ENCODE peak calls at places on chromosomes 1 and 21, in five cellular contexts. One of them, this sample, is unnamed.

GRCh38 chr1:110211503-110212164 is 1.5 kb downstream of the KCNC4 start:
- DNase-seq in sigmoid colon: no peak
- DNase-seq in GM12878: no peak
- DNase-seq in ovary: peak; percentile 44
- DNase-seq in transverse colon: no peak
- DNase-seq in this sample: no peak

GRCh38 chr1:224432672-224433040 is 1.9 kb downstream of the WDR26 start:
- DNase-seq in sigmoid colon: no peak
- DNase-seq in GM12878: no peak
- DNase-seq in ovary: no peak
- DNase-seq in transverse colon: no peak
- DNase-seq in this sample: no peak

GRCh38 chr1:101203812-101204540 is 32.8 kb upstream of the S1PR1 start:
- DNase-seq in sigmoid colon: no peak
- DNase-seq in GM12878: no peak
- DNase-seq in ovary: no peak
- DNase-seq in transverse colon: no peak
- DNase-seq in this sample: no peak

GRCh38 chr1:15682886-15683410 is 1.2 kb upstream of the PLEKHM2 start:
- DNase-seq in sigmoid colon: no peak
- DNase-seq in GM12878: no peak
- DNase-seq in ovary: no peak
- DNase-seq in transverse colon: no peak
- DNase-seq in this sample: no peak

GRCh38 chr1:160863422-160864131 is 890 bp upstream of the CD244 start:
- DNase-seq in sigmoid colon: no peak
- DNase-seq in GM12878: no peak
- DNase-seq in ovary: no peak
- DNase-seq in transverse colon: no peak
- DNase-seq in this sample: no peak

GRCh38 chr1:189706594-189706993 is 771.1 kb downstream of the BRINP3 start:
- DNase-seq in sigmoid colon: no peak
- DNase-seq in GM12878: no peak
- DNase-seq in ovary: no peak
- DNase-seq in transverse colon: no peak
- DNase-seq in this sample: no peak

GRCh38 chr1:108569097-108569728 is 9.3 kb downstream of the EEIG2 start:
- DNase-seq in sigmoid colon: no peak
- DNase-seq in GM12878: no peak
- DNase-seq in ovary: no peak
- DNase-seq in transverse colon: no peak
- DNase-seq in this sample: no peak

GRCh38 chr21:44416193-44416592 is 39.1 kb upstream of the LRRC3 start:
- DNase-seq in sigmoid colon: peak; percentile 19
- DNase-seq in GM12878: no peak
- DNase-seq in ovary: peak; percentile 13
- DNase-seq in transverse colon: no peak
- DNase-seq in this sample: no peak

GRCh38 chr21:41812679-41813078 is 45.8 kb upstream of the RIPK4 start:
- DNase-seq in sigmoid colon: no peak
- DNase-seq in GM12878: no peak
- DNase-seq in ovary: no peak
- DNase-seq in transverse colon: no peak
- DNase-seq in this sample: no peak

GRCh38 chr21:38241029-38241740 is 15.6 kb upstream of the KCNJ15 start:
- DNase-seq in sigmoid colon: no peak
- DNase-seq in GM12878: no peak
- DNase-seq in ovary: no peak
- DNase-seq in transverse colon: no peak
- DNase-seq in this sample: no peak

GRCh38 chr1:221458430-221459156 is 283.3 kb downstream of the DUSP10 start:
- DNase-seq in sigmoid colon: no peak
- DNase-seq in GM12878: no peak
- DNase-seq in ovary: no peak
- DNase-seq in transverse colon: no peak
- DNase-seq in this sample: no peak

GRCh38 chr1:226826479-226827245 is 43.8 kb upstream of the PSEN2 start:
- DNase-seq in sigmoid colon: no peak
- DNase-seq in GM12878: no peak
- DNase-seq in ovary: no peak
- DNase-seq in transverse colon: no peak
- DNase-seq in this sample: no peak

GRCh38 chr1:93666613-93667384 is 14.8 kb downstream of the BCAR3 start:
- DNase-seq in sigmoid colon: peak; percentile 89
- DNase-seq in GM12878: no peak
- DNase-seq in ovary: no peak
- DNase-seq in transverse colon: no peak
- DNase-seq in this sample: no peak

GRCh38 chr1:68116643-68117235 is 66.3 kb upstream of the DIRAS3 start:
- DNase-seq in sigmoid colon: no peak
- DNase-seq in GM12878: no peak
- DNase-seq in ovary: no peak
- DNase-seq in transverse colon: peak; percentile 52
- DNase-seq in this sample: no peak

GRCh38 chr1:100387644-100388350 is 35.5 kb downstream of the CDC14A start:
- DNase-seq in sigmoid colon: no peak
- DNase-seq in GM12878: no peak
- DNase-seq in ovary: no peak
- DNase-seq in transverse colon: no peak
- DNase-seq in this sample: no peak

GRCh38 chr1:37949524-37950152 is 2.8 kb upstream of the INPP5B start:
- DNase-seq in sigmoid colon: peak; percentile 56
- DNase-seq in GM12878: no peak
- DNase-seq in ovary: no peak
- DNase-seq in transverse colon: no peak
- DNase-seq in this sample: no peak

GRCh38 chr1:174040387-174040786 is 18.2 kb upstream of the RC3H1 start:
- DNase-seq in sigmoid colon: no peak
- DNase-seq in GM12878: no peak
- DNase-seq in ovary: no peak
- DNase-seq in transverse colon: no peak
- DNase-seq in this sample: no peak

GRCh38 chr1:20102875-20103274 is 16.5 kb downstream of the PLA2G2D start:
- DNase-seq in sigmoid colon: no peak
- DNase-seq in GM12878: no peak
- DNase-seq in ovary: no peak
- DNase-seq in transverse colon: no peak
- DNase-seq in this sample: no peak

GRCh38 chr1:201740086-201740541 is 88.8 kb upstream of the IPO9 start:
- DNase-seq in sigmoid colon: no peak
- DNase-seq in GM12878: no peak
- DNase-seq in ovary: no peak
- DNase-seq in transverse colon: no peak
- DNase-seq in this sample: no peak

DNA sequence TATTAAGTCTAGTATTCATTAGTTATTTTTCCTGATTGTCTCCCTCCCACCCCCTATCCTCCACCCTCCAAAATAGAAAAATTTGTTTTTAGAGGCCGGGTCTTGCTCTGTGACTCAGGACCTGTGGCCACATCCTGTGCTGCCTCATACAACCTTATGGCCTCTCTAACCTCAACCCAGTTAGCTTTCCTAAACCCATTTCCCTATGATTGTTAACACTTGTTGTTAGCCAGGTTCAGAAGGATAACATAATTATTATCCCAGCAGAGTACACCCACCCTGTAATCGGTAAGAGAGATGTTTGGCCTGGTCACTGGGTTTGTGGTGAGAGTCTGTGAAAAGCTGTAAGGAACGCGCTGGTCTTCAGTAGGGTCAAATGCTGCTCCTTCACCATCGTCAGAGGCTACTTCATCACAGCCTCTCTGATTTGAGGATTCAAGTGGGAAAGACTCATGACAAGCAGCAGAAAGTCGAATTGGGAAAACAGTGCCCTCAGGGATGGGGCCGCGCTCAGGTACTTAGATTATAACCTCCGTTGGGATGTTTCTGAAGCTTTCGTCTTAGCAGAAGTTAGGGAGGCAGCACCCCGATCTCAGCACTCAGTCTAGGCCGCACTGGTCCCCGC is 35.9 kb upstream of the HMGN1 start:
- DNase-seq in sigmoid colon: no peak
- DNase-seq in GM12878: no peak
- DNase-seq in ovary: no peak
- DNase-seq in transverse colon: no peak
- DNase-seq in this sample: no peak
- H3K27ac ChIP-seq in sigmoid colon: peak overlapping the region; percentile 84
- H3K27ac ChIP-seq in GM12878: no peak overlapping the region
- H3K27ac ChIP-seq in ovary: no peak overlapping the region
- H3K27ac ChIP-seq in transverse colon: peak overlapping the region; percentile 17
- H3K27ac ChIP-seq in this sample: peak overlapping the region; percentile 77

DNA sequence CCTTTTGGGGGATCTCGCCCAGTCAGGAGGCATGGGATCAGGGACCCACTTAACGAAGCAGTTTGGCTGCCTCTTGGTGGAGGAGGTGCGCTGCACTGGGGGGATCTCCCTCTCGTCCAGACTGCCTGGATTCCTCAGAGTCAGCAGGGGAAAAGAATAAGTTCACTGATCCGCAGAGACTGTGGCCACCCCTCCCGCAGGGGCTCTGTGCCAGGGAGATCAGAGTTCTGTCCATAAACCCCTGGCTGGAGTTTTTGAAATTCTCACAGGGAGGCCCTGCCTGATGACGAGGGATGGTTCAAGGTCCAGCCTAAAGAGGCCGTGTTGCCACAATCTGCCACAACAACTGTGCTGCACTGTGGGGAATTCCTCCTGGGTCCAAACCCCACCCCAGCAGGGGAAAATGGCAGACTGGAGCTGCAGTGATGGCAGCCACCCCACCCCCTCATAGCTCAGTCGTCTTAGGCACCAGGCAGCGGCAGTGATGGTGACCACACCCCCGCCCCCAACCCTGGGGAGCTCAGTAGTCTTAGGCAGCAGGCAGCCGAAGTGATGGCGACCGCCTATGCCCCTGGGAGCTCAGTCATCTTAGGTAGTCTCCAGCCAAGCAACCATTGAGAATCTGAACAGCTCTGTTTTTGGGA is 273.8 kb upstream of the USP25 start:
- DNase-seq in sigmoid colon: no peak
- DNase-seq in GM12878: no peak
- DNase-seq in ovary: no peak
- DNase-seq in transverse colon: peak; percentile 87
- DNase-seq in this sample: no peak
- TF ChIP-seq EP300 in sigmoid colon: no peak
- TF ChIP-seq EP300 in GM12878: no peak
- TF ChIP-seq EP300 in ovary: no peak
- TF ChIP-seq EP300 in transverse colon: no peak
- TF ChIP-seq EP300 in this sample: no peak

GRCh38 chr1:42157667-42158066 is 4.5 kb downstream of the GUCA2B start:
- DNase-seq in sigmoid colon: no peak
- DNase-seq in GM12878: no peak
- DNase-seq in ovary: no peak
- DNase-seq in transverse colon: no peak
- DNase-seq in this sample: no peak
- TF ChIP-seq CTCF in sigmoid colon: no peak
- TF ChIP-seq CTCF in GM12878: no peak
- TF ChIP-seq CTCF in ovary: no peak
- TF ChIP-seq CTCF in transverse colon: no peak
- TF ChIP-seq CTCF in this sample: no peak

DNA sequence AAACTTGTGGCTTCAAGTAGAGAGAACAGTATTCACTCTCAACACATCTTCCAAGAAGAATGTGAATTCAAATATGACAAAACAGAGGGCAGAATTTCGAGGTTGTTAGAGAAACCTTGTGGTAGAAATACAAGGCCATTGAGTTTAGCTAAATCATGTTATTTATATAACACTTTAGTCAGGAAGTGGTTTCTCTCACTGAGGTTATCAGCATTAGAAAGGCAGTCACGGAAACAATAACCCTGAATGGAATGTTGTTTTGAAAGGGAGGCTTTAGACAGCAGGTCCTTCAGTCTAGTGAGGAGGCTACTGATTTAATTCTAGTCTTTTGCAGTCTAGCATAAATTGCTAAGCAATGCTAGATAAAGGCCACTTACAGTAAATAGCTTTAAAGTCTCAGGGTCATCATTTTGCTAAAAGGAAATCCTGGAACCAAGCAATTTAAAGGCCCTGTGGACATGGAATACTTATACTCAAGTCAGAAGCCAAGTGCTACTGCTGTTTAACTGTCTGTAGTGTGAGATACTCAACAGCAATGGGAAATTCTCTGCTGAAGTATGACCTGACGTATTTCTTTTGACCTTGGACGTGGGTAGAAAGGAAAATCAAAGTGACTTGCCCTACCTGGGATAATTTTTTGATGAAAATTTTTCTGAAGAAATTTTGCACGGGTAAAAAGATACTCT is 89.0 kb upstream of the CHODL start:
- DNase-seq in sigmoid colon: no peak
- DNase-seq in GM12878: no peak
- DNase-seq in ovary: no peak
- DNase-seq in transverse colon: no peak
- DNase-seq in this sample: no peak
- H3K27ac ChIP-seq in sigmoid colon: no peak overlapping the region
- H3K27ac ChIP-seq in GM12878: no peak overlapping the region
- H3K27ac ChIP-seq in ovary: no peak overlapping the region
- H3K27ac ChIP-seq in transverse colon: no peak overlapping the region
- H3K27ac ChIP-seq in this sample: no peak overlapping the region

GRCh38 chr1:215744419-215744818 is 177.3 kb downstream of the KCTD3 start:
- DNase-seq in sigmoid colon: no peak
- DNase-seq in GM12878: no peak
- DNase-seq in ovary: no peak
- DNase-seq in transverse colon: no peak
- DNase-seq in this sample: no peak

GRCh38 chr1:215739028-215739427 is 171.9 kb downstream of the KCTD3 start:
- DNase-seq in sigmoid colon: no peak
- DNase-seq in GM12878: no peak
- DNase-seq in ovary: no peak
- DNase-seq in transverse colon: no peak
- DNase-seq in this sample: no peak
- TF ChIP-seq EP300 in sigmoid colon: no peak
- TF ChIP-seq EP300 in GM12878: no peak
- TF ChIP-seq EP300 in ovary: no peak
- TF ChIP-seq EP300 in transverse colon: no peak
- TF ChIP-seq EP300 in this sample: no peak